ENCODE peak calls at places on chromosomes 1 and 21, in eight cellular contexts. X, G, J, L, F, A, Q and Y are unnamed samples.

GRCh38 chr1:228361314-228362140 is 45.1 kb downstream of the TRIM11 start:
- DNase-seq in J (no peak), A (no peak), F (no peak), G (no peak), L (no peak), X (no peak), Q (no peak), Y (no peak)

GRCh38 chr1:234962340-234962989 is 166.2 kb downstream of the TOMM20 start:
- DNase-seq in G (no peak), Q (no peak), L (no peak), A (peak), J (peak), X (no peak), F (peak), Y (no peak)

GRCh38 chr1:159936284-159936904 is 9.0 kb downstream of the IGSF9 start:
- DNase-seq in J (peak), A (peak), L (peak), G (peak), F (peak), Q (peak), X (no peak), Y (peak)

GRCh38 chr1:182629674-182630073 is 25.5 kb upstream of the RGS16 start:
- DNase-seq in L (no peak), A (peak), Q (no peak), F (no peak), X (no peak), G (no peak), J (peak), Y (no peak)

GRCh38 chr1:93692983-93693591 is 11.4 kb upstream of the BCAR3 start:
- DNase-seq in Q (peak), F (no peak), J (peak), G (no peak), L (no peak), A (peak), X (no peak), Y (no peak)

GRCh38 chr1:4375812-4376211 is 278.6 kb upstream of the AJAP1 start:
- DNase-seq in F (no peak), Q (peak), X (no peak), G (no peak), A (no peak), L (no peak), J (no peak), Y (no peak)

GRCh38 chr21:46066843-46067331 is 31.0 kb upstream of the COL6A2 start:
- DNase-seq in L (peak), Q (no peak), G (no peak), A (no peak), J (no peak), X (peak), F (peak), Y (no peak)

GRCh38 chr1:46423574-46424240 is 29.6 kb downstream of the FAAH start:
- DNase-seq in L (no peak), X (no peak), A (no peak), F (no peak), Q (no peak), J (no peak), G (no peak), Y (no peak)

GRCh38 chr1:86324423-86324822 is 71.7 kb downstream of the ODF2L start:
- DNase-seq in Q (no peak), X (no peak), G (no peak), A (peak), L (no peak), F (no peak), J (no peak), Y (no peak)
- TF ChIP-seq CTCF in Q (no peak), X (no peak), G (no peak), A (no peak), L (no peak), F (no peak), J (no peak), Y (no peak)

DNA sequence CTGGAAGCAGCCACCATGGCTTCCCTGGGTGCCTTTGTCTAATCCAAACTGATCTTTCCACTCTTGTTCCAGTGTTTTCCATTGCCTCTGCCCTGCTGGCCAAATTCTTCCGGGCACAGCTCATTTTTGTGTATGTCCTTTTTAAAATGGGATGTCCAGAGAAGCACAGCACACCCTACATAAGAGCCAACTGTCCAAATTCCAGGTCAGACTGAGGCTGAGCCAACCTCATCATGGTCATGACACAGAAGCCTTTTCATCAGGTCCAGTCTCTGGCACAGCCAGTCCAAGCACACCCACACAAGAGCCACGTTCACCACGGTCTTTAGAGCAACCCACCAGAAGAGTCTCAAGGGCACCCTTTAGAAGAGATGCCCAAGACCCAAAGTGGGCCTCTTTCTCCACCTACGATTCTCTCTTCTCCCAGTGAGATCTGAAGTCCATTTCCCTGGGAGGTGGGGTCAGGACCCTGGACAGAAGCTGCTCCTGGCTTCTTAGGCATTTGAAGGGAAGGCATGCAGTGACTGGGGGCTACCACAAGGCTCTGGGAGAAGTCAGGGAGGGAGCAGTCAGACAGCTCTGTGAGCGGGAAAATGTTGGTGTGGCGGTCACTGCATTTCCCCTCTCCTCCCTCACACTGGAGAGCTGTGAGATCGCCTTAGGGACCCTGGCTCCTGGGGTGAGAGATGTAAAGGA is 53.2 kb downstream of the SYT2 start:
- DNase-seq in A (no peak), G (no peak), X (no peak), F (no peak), J (no peak), Q (peak), L (peak), Y (no peak)
- TF ChIP-seq CTCF in A (no peak), G (no peak), X (no peak), F (no peak), J (no peak), Q (no peak), L (peak), Y (no peak)

GRCh38 chr1:85174492-85174891 is 26.3 kb downstream of the SYDE2 start:
- DNase-seq in A (no peak), L (no peak), J (no peak), G (no peak), X (no peak), Q (no peak), F (no peak), Y (no peak)

GRCh38 chr1:85172684-85173337 is 28.0 kb downstream of the SYDE2 start:
- DNase-seq in J (no peak), G (no peak), X (no peak), L (no peak), A (no peak), Q (no peak), F (no peak), Y (no peak)

GRCh38 chr1:85171721-85172120 is 29.1 kb downstream of the SYDE2 start:
- DNase-seq in J (no peak), L (no peak), A (no peak), X (no peak), Q (no peak), F (no peak), G (no peak), Y (no peak)

GRCh38 chr1:85166343-85166742 is 34.5 kb downstream of the SYDE2 start:
- DNase-seq in A (no peak), X (no peak), J (no peak), F (no peak), L (no peak), G (no peak), Q (no peak), Y (no peak)

GRCh38 chr1:85168884-85169283 is 31.9 kb downstream of the SYDE2 start:
- DNase-seq in G (no peak), A (no peak), J (no peak), X (no peak), F (no peak), Q (no peak), L (no peak), Y (no peak)
- TF ChIP-seq CTCF in G (no peak), A (no peak), J (no peak), X (no peak), F (no peak), Q (no peak), L (no peak), Y (no peak)

GRCh38 chr1:32619701-32620485 is 30.5 kb downstream of the ZBTB8OS start:
- DNase-seq in A (peak), X (no peak), L (no peak), G (no peak), Q (no peak), F (no peak), J (no peak), Y (no peak)
- TF ChIP-seq CTCF in A (no peak), X (no peak), L (no peak), G (peak), Q (no peak), F (no peak), J (no peak), Y (no peak)